ENCODE peak calls at places on chromosomes 2 and 18, in five cellular contexts. N is ELR, F is glutamatergic neuron, L is Caki2, G is amniotic epithelial cell. R is an unnamed sample.

GRCh38 chr2:156340818-156341481 is 8.4 kb upstream of the NR4A2 start:
- DNase-seq in N (peak; percentile 48), F (no peak), L (no peak), G (peak; percentile 15), R (no peak)

GRCh38 chr2:172664766-172665165 is 70.9 kb upstream of the RAPGEF4 start:
- DNase-seq in N (no peak), F (no peak), L (no peak), G (no peak), R (no peak)

GRCh38 chr18:45998244-45998643 is 31.1 kb upstream of the EPG5 start:
- DNase-seq in N (no peak), F (no peak), L (no peak), G (peak; percentile 50), R (no peak)

GRCh38 chr2:48412409-48413259 is 117.3 kb upstream of the STON1 start:
- DNase-seq in N (no peak), F (no peak), L (no peak), G (no peak), R (no peak)

GRCh38 chr18:48819276-48819675 is 131.5 kb downstream of the SMAD7 start:
- DNase-seq in N (no peak), F (peak; percentile 7), L (no peak), G (no peak), R (peak; percentile 31)

GRCh38 chr2:118186110-118186857 is 98.0 kb downstream of the INSIG2 start:
- DNase-seq in N (peak; percentile 76), F (peak; percentile 90), L (peak; percentile 84), G (peak; percentile 66), R (peak; percentile 85)

GRCh38 chr18:55546873-55547704 is 40.9 kb downstream of the TCF4 start:
- DNase-seq in N (peak; percentile 51), F (no peak), L (no peak), G (peak; percentile 89), R (no peak)

GRCh38 chr2:46364797-46365457 is 67.7 kb downstream of the EPAS1 start:
- DNase-seq in N (peak; percentile 82), F (no peak), L (peak; percentile 39), G (peak; percentile 56), R (no peak)

R was measured in left colon.